ENCODE peak calls at places on chromosomes 6 and 20, in eight cellular contexts. One of them, this sample, is unnamed.

GRCh38 chr6:160792711-160793110 is 90.7 kb downstream of the PLG start:
- DNase-seq in aorta: no peak
- DNase-seq in cardiac muscle cell: no peak
- DNase-seq in fibroblast of lung: no peak
- DNase-seq in esophagus muscularis mucosa: no peak
- DNase-seq in RWPE1: peak; percentile 10
- DNase-seq in left ventricle myocardium inferior: no peak
- DNase-seq in SJCRH30: peak; percentile 76
- DNase-seq in this sample: no peak

GRCh38 chr6:136284909-136285308 is 4.7 kb downstream of the BCLAF1 start:
- DNase-seq in fibroblast of lung: peak; percentile 49
- DNase-seq in SJCRH30: no peak
- DNase-seq in cardiac muscle cell: peak; percentile 50
- DNase-seq in left ventricle myocardium inferior: no peak
- DNase-seq in aorta: no peak
- DNase-seq in RWPE1: peak; percentile 26
- DNase-seq in esophagus muscularis mucosa: no peak
- DNase-seq in this sample: no peak

GRCh38 chr6:62904687-62905086 is 306.6 kb upstream of the FKBP1C start:
- DNase-seq in aorta: no peak
- DNase-seq in SJCRH30: peak; percentile 8
- DNase-seq in esophagus muscularis mucosa: no peak
- DNase-seq in fibroblast of lung: no peak
- DNase-seq in cardiac muscle cell: no peak
- DNase-seq in left ventricle myocardium inferior: no peak
- DNase-seq in RWPE1: no peak
- DNase-seq in this sample: no peak

GRCh38 chr20:46359233-46359751 is 47.1 kb downstream of the ELMO2 start:
- DNase-seq in esophagus muscularis mucosa: no peak
- DNase-seq in RWPE1: no peak
- DNase-seq in SJCRH30: no peak
- DNase-seq in fibroblast of lung: no peak
- DNase-seq in aorta: no peak
- DNase-seq in left ventricle myocardium inferior: no peak
- DNase-seq in cardiac muscle cell: no peak
- DNase-seq in this sample: no peak

GRCh38 chr6:161143663-161144430 is 130.0 kb downstream of the AGPAT4 start:
- DNase-seq in fibroblast of lung: no peak
- DNase-seq in left ventricle myocardium inferior: no peak
- DNase-seq in cardiac muscle cell: no peak
- DNase-seq in RWPE1: no peak
- DNase-seq in esophagus muscularis mucosa: peak; percentile 62
- DNase-seq in aorta: no peak
- DNase-seq in SJCRH30: no peak
- DNase-seq in this sample: no peak

GRCh38 chr20:11952621-11953020 is 34.9 kb downstream of the BTBD3 start:
- DNase-seq in SJCRH30: no peak
- DNase-seq in RWPE1: no peak
- DNase-seq in left ventricle myocardium inferior: no peak
- DNase-seq in aorta: no peak
- DNase-seq in esophagus muscularis mucosa: no peak
- DNase-seq in fibroblast of lung: peak; percentile 35
- DNase-seq in cardiac muscle cell: no peak
- DNase-seq in this sample: no peak

GRCh38 chr6:16276991-16277981 is 38.9 kb downstream of the GMPR start:
- DNase-seq in esophagus muscularis mucosa: no peak
- DNase-seq in fibroblast of lung: peak; percentile 94
- DNase-seq in SJCRH30: peak; percentile 88
- DNase-seq in aorta: peak; percentile 89
- DNase-seq in left ventricle myocardium inferior: peak; percentile 69
- DNase-seq in cardiac muscle cell: peak; percentile 89
- DNase-seq in RWPE1: peak; percentile 91
- DNase-seq in this sample: peak; percentile 78

GRCh38 chr6:36029464-36029863 is 1.9 kb downstream of the MAPK14 start:
- DNase-seq in SJCRH30: peak; percentile 14
- DNase-seq in cardiac muscle cell: peak; percentile 91
- DNase-seq in left ventricle myocardium inferior: no peak
- DNase-seq in fibroblast of lung: peak; percentile 59
- DNase-seq in aorta: no peak
- DNase-seq in esophagus muscularis mucosa: no peak
- DNase-seq in RWPE1: no peak
- DNase-seq in this sample: no peak

GRCh38 chr20:11453430-11453829 is 464.3 kb upstream of the BTBD3 start:
- DNase-seq in RWPE1: peak; percentile 63
- DNase-seq in aorta: no peak
- DNase-seq in esophagus muscularis mucosa: no peak
- DNase-seq in cardiac muscle cell: peak; percentile 62
- DNase-seq in SJCRH30: no peak
- DNase-seq in left ventricle myocardium inferior: no peak
- DNase-seq in fibroblast of lung: peak; percentile 75
- DNase-seq in this sample: no peak

GRCh38 chr20:14406495-14406894 is 69.1 kb upstream of the FLRT3 start:
- DNase-seq in left ventricle myocardium inferior: no peak
- DNase-seq in SJCRH30: peak; percentile 16
- DNase-seq in esophagus muscularis mucosa: no peak
- DNase-seq in cardiac muscle cell: peak; percentile 14
- DNase-seq in fibroblast of lung: peak; percentile 56
- DNase-seq in RWPE1: peak; percentile 74
- DNase-seq in aorta: no peak
- DNase-seq in this sample: no peak

GRCh38 chr20:46588532-46589509 is 38.4 kb upstream of the OCSTAMP start:
- DNase-seq in SJCRH30: no peak
- DNase-seq in aorta: no peak
- DNase-seq in cardiac muscle cell: no peak
- DNase-seq in left ventricle myocardium inferior: no peak
- DNase-seq in esophagus muscularis mucosa: no peak
- DNase-seq in RWPE1: no peak
- DNase-seq in fibroblast of lung: no peak
- DNase-seq in this sample: no peak

GRCh38 chr6:93418448-93419303 is 683 bp downstream of the EPHA7 start:
- DNase-seq in cardiac muscle cell: peak; percentile 41
- DNase-seq in fibroblast of lung: peak; percentile 51
- DNase-seq in SJCRH30: peak; percentile 82
- DNase-seq in aorta: peak; percentile 47
- DNase-seq in left ventricle myocardium inferior: peak; percentile 20
- DNase-seq in esophagus muscularis mucosa: no peak
- DNase-seq in RWPE1: peak; percentile 21
- DNase-seq in this sample: peak; percentile 33

GRCh38 chr6:36977470-36977941 is 8.5 kb downstream of the MTCH1 start:
- DNase-seq in aorta: peak; percentile 36
- DNase-seq in left ventricle myocardium inferior: no peak
- DNase-seq in SJCRH30: no peak
- DNase-seq in cardiac muscle cell: no peak
- DNase-seq in fibroblast of lung: no peak
- DNase-seq in RWPE1: no peak
- DNase-seq in esophagus muscularis mucosa: no peak
- DNase-seq in this sample: no peak

GRCh38 chr6:113739066-113739655 is 118.0 kb upstream of the MARCKS start:
- DNase-seq in fibroblast of lung: no peak
- DNase-seq in SJCRH30: peak; percentile 70
- DNase-seq in aorta: no peak
- DNase-seq in left ventricle myocardium inferior: no peak
- DNase-seq in cardiac muscle cell: no peak
- DNase-seq in RWPE1: no peak
- DNase-seq in esophagus muscularis mucosa: no peak
- DNase-seq in this sample: no peak

GRCh38 chr20:62724692-62725595 is 16.3 kb downstream of the NTSR1 start:
- DNase-seq in cardiac muscle cell: no peak
- DNase-seq in fibroblast of lung: no peak
- DNase-seq in left ventricle myocardium inferior: peak; percentile 8
- DNase-seq in SJCRH30: no peak
- DNase-seq in esophagus muscularis mucosa: no peak
- DNase-seq in RWPE1: no peak
- DNase-seq in aorta: peak; percentile 32
- DNase-seq in this sample: no peak

GRCh38 chr6:10725716-10726115 is 2.8 kb downstream of the TMEM14C start:
- DNase-seq in esophagus muscularis mucosa: no peak
- DNase-seq in aorta: no peak
- DNase-seq in RWPE1: no peak
- DNase-seq in cardiac muscle cell: no peak
- DNase-seq in left ventricle myocardium inferior: no peak
- DNase-seq in fibroblast of lung: no peak
- DNase-seq in SJCRH30: no peak
- DNase-seq in this sample: no peak

GRCh38 chr6:35044145-35044745 is 96.9 kb downstream of the TCP11 start:
- DNase-seq in left ventricle myocardium inferior: no peak
- DNase-seq in fibroblast of lung: peak; percentile 36
- DNase-seq in SJCRH30: no peak
- DNase-seq in RWPE1: no peak
- DNase-seq in cardiac muscle cell: peak; percentile 73
- DNase-seq in aorta: no peak
- DNase-seq in esophagus muscularis mucosa: no peak
- DNase-seq in this sample: no peak

GRCh38 chr6:41200296-41200900 is 551 bp downstream of the TREML2 start:
- DNase-seq in fibroblast of lung: no peak
- DNase-seq in cardiac muscle cell: peak; percentile 75
- DNase-seq in SJCRH30: no peak
- DNase-seq in RWPE1: no peak
- DNase-seq in left ventricle myocardium inferior: no peak
- DNase-seq in esophagus muscularis mucosa: peak; percentile 91
- DNase-seq in aorta: peak; percentile 65
- DNase-seq in this sample: no peak

GRCh38 chr20:9150632-9151031 is 81.7 kb downstream of the PLCB4 start:
- DNase-seq in fibroblast of lung: no peak
- DNase-seq in RWPE1: no peak
- DNase-seq in SJCRH30: no peak
- DNase-seq in esophagus muscularis mucosa: no peak
- DNase-seq in left ventricle myocardium inferior: no peak
- DNase-seq in aorta: no peak
- DNase-seq in cardiac muscle cell: no peak
- DNase-seq in this sample: no peak

GRCh38 chr6:42564496-42564890 is 664 bp downstream of the UBR2 start:
- DNase-seq in RWPE1: peak; percentile 47
- DNase-seq in esophagus muscularis mucosa: no peak
- DNase-seq in left ventricle myocardium inferior: no peak
- DNase-seq in fibroblast of lung: no peak
- DNase-seq in cardiac muscle cell: no peak
- DNase-seq in aorta: no peak
- DNase-seq in SJCRH30: peak; percentile 76
- DNase-seq in this sample: no peak

GRCh38 chr6:105646391-105646867 is 243.5 kb upstream of the PREP start:
- DNase-seq in esophagus muscularis mucosa: no peak
- DNase-seq in fibroblast of lung: peak; percentile 52
- DNase-seq in cardiac muscle cell: no peak
- DNase-seq in aorta: no peak
- DNase-seq in left ventricle myocardium inferior: no peak
- DNase-seq in SJCRH30: no peak
- DNase-seq in RWPE1: no peak
- DNase-seq in this sample: no peak

GRCh38 chr20:58140787-58141396 is 87.6 kb downstream of the ANKRD60 start:
- DNase-seq in esophagus muscularis mucosa: no peak
- DNase-seq in SJCRH30: no peak
- DNase-seq in left ventricle myocardium inferior: no peak
- DNase-seq in fibroblast of lung: no peak
- DNase-seq in cardiac muscle cell: no peak
- DNase-seq in aorta: no peak
- DNase-seq in RWPE1: no peak
- DNase-seq in this sample: no peak
- H3K27ac ChIP-seq in esophagus muscularis mucosa: no peak overlapping the region
- H3K27ac ChIP-seq in SJCRH30: no peak overlapping the region
- H3K27ac ChIP-seq in left ventricle myocardium inferior: no peak overlapping the region
- H3K27ac ChIP-seq in fibroblast of lung: no peak overlapping the region
- H3K27ac ChIP-seq in cardiac muscle cell: no peak overlapping the region
- H3K27ac ChIP-seq in aorta: no peak overlapping the region
- H3K27ac ChIP-seq in RWPE1: no peak overlapping the region
- H3K27ac ChIP-seq in this sample: no peak overlapping the region

DNA sequence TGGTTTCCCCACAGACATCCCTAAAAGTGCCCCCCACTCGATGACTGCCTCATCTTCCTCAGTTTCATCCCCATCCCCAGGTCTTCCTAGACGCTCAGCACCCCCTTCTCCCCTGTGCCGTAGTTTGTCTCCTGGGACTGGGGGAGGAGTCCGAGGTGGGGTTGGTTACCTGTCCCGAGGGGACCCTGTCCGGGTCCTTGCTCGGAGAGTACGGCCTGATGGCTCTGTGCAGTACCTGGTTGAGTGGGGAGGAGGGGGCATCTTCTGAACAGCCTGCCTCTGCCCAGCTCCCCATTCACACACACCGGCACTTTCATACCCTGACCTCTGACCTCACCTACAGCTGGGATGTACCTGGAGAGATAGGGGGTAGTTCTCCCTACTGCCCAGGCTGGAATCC is 2.1 kb downstream of the CUTA start:
- DNase-seq in SJCRH30: no peak
- DNase-seq in fibroblast of lung: no peak
- DNase-seq in RWPE1: no peak
- DNase-seq in esophagus muscularis mucosa: no peak
- DNase-seq in left ventricle myocardium inferior: no peak
- DNase-seq in aorta: no peak
- DNase-seq in cardiac muscle cell: no peak
- DNase-seq in this sample: no peak
- H3K27ac ChIP-seq in SJCRH30: no peak overlapping the region
- H3K27ac ChIP-seq in fibroblast of lung: peak overlapping the region; percentile 100
- H3K27ac ChIP-seq in RWPE1: peak overlapping the region; percentile 93
- H3K27ac ChIP-seq in esophagus muscularis mucosa: peak overlapping the region; percentile 16
- H3K27ac ChIP-seq in left ventricle myocardium inferior: no peak overlapping the region
- H3K27ac ChIP-seq in aorta: no peak overlapping the region
- H3K27ac ChIP-seq in cardiac muscle cell: no peak overlapping the region
- H3K27ac ChIP-seq in this sample: peak overlapping the region; percentile 94

DNA sequence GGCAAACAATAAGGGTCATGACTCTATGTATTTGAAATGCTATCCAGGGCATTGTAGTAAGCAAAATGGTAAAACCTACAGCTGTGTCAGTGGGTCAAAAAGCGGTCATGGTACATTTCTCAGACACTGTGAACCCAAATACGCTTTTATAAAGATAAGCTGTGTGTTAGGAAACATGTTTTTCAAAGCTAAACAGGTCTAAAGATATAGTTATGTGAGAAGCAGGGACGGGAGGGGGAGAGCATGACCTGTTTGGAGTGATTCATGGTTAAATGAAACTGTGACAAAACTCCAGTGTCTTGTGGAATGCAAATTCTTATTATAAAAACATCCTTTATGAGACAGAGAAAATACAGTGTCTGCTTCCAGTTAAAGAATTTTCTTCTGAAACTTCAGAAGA is 205.4 kb upstream of the BMP2 start:
- DNase-seq in aorta: no peak
- DNase-seq in cardiac muscle cell: peak; percentile 91
- DNase-seq in SJCRH30: peak; percentile 27
- DNase-seq in fibroblast of lung: peak; percentile 92
- DNase-seq in RWPE1: no peak
- DNase-seq in left ventricle myocardium inferior: no peak
- DNase-seq in esophagus muscularis mucosa: no peak
- DNase-seq in this sample: no peak
- H3K27ac ChIP-seq in aorta: no peak overlapping the region
- H3K27ac ChIP-seq in cardiac muscle cell: no peak overlapping the region
- H3K27ac ChIP-seq in SJCRH30: no peak overlapping the region
- H3K27ac ChIP-seq in fibroblast of lung: no peak overlapping the region
- H3K27ac ChIP-seq in RWPE1: no peak overlapping the region
- H3K27ac ChIP-seq in left ventricle myocardium inferior: no peak overlapping the region
- H3K27ac ChIP-seq in esophagus muscularis mucosa: no peak overlapping the region
- H3K27ac ChIP-seq in this sample: no peak overlapping the region

DNA sequence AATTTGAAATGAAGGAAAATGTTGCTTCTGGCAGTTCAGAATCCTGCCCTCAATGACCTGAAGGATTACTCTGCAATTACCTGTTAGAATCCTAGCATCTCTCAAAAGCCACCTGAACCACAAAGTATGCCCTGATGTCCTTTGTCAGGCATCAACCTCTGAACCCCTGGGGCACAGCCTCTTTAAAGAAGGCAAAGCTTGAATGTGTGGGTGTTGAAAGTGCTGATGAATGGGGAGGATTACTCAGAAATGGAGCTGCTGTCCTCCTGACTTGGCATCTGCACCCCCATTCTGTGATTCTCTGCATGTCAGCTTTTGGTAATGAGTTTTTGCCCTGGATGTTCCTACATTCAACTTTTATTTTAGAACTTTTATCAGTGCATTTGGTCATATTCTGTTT is 179.2 kb downstream of the PKHD1 start:
- DNase-seq in cardiac muscle cell: no peak
- DNase-seq in SJCRH30: no peak
- DNase-seq in esophagus muscularis mucosa: no peak
- DNase-seq in aorta: no peak
- DNase-seq in RWPE1: no peak
- DNase-seq in left ventricle myocardium inferior: no peak
- DNase-seq in fibroblast of lung: no peak
- DNase-seq in this sample: no peak
- H3K27ac ChIP-seq in cardiac muscle cell: no peak overlapping the region
- H3K27ac ChIP-seq in SJCRH30: no peak overlapping the region
- H3K27ac ChIP-seq in esophagus muscularis mucosa: no peak overlapping the region
- H3K27ac ChIP-seq in aorta: no peak overlapping the region
- H3K27ac ChIP-seq in RWPE1: no peak overlapping the region
- H3K27ac ChIP-seq in left ventricle myocardium inferior: no peak overlapping the region
- H3K27ac ChIP-seq in fibroblast of lung: no peak overlapping the region
- H3K27ac ChIP-seq in this sample: no peak overlapping the region

This sample was measured in heart right ventricle.